ENCODE peak calls at places on chromosomes 6 and 20, in six cellular contexts. G is H1, D is K562, E is HepG2, U is GM12891, N is GM12878. V is an unnamed sample.

GRCh38 chr20:33020278-33021161 is 10.9 kb upstream of the BPIFB6 start:
- DNase-seq in G (no peak), D (no peak), E (no peak), U (no peak), N (no peak), V (no peak)

GRCh38 chr20:51495921-51496545 is 46.5 kb downstream of the NFATC2 start:
- DNase-seq in G (no peak), D (no peak), E (no peak), U (no peak), N (no peak), V (no peak)

GRCh38 chr6:150631982-150632642 is 32.4 kb downstream of the PLEKHG1 start:
- DNase-seq in G (no peak), D (no peak), E (no peak), U (no peak), N (no peak), V (no peak)

GRCh38 chr6:75621846-75622245 is 20.2 kb downstream of the SENP6 start:
- DNase-seq in G (no peak), D (no peak), E (no peak), U (no peak), N (no peak), V (no peak)

GRCh38 chr20:26163890-26164289 is 467.2 kb upstream of the ZNF337 start:
- DNase-seq in G (no peak), D (no peak), E (no peak), U (no peak), N (no peak), V (no peak)

GRCh38 chr6:65999288-65999791 is 292.3 kb upstream of the EYS start:
- DNase-seq in G (no peak), D (no peak), E (no peak), U (no peak), N (no peak), V (no peak)

GRCh38 chr6:120211955-120212792 is 862.6 kb upstream of the MAN1A1 start:
- DNase-seq in G (no peak), D (no peak), E (peak), U (no peak), N (no peak), V (no peak)

GRCh38 chr6:88339816-88340215 is 173.7 kb upstream of the CNR1 start:
- DNase-seq in G (no peak), D (no peak), E (no peak), U (no peak), N (no peak), V (no peak)

GRCh38 chr6:25418463-25419052 is 139.4 kb downstream of the CARMIL1 start:
- DNase-seq in G (no peak), D (no peak), E (no peak), U (no peak), N (no peak), V (no peak)

GRCh38 chr20:18794428-18794787 is 19.2 kb upstream of the SCP2D1 start:
- DNase-seq in G (no peak), D (no peak), E (no peak), U (no peak), N (no peak), V (no peak)

GRCh38 chr6:73665686-73666319 is 12.0 kb upstream of the SLC17A5 start:
- DNase-seq in G (no peak), D (no peak), E (no peak), U (no peak), N (no peak), V (no peak)
- TF ChIP-seq POLR2AphosphoS5 in G (no peak), D (no peak), E (no peak), U (no peak), N (no peak), V (no peak)

DNA sequence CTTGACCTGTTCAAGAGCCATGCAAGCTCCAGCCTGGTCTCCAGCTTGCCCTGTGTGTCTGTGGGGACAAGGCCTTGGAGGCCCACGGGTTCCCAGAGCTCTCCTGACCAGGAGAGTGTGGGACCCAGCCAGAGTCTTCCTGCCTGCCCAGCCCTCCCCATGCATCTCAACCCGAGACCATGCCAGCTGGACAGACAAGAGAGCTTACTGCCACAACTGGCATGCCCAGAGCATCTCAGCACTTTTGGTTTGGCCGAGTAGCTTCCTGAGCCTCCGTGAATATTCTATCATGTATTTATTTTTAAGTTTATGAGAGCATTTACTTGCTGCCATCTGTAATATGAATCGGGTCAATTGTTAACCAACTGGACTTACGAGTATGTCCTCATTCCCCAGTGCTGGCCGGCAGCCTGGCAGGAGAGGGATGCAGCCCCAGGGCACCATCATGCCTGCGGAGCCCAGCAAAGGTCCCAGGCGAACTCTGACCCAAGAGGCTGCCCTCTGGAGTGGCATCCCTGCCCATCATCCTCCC is 14.9 kb downstream of the IP6K3 start:
- DNase-seq in G (no peak), D (no peak), E (no peak), U (no peak), N (no peak), V (no peak)
- TF ChIP-seq POLR2A in G (no peak), D (no peak), E (no peak), U (no peak), N (no peak), V (no peak)

GRCh38 chr6:4320860-4321259 is 185.5 kb upstream of the ECI2 start:
- DNase-seq in G (no peak), D (no peak), E (no peak), U (no peak), N (no peak), V (no peak)

GRCh38 chr6:4323322-4323721 is 187.9 kb upstream of the ECI2 start:
- DNase-seq in G (no peak), D (no peak), E (no peak), U (no peak), N (no peak), V (no peak)

GRCh38 chr6:4322134-4322845 is 186.9 kb upstream of the ECI2 start:
- DNase-seq in G (no peak), D (no peak), E (no peak), U (no peak), N (no peak), V (no peak)

GRCh38 chr6:4319992-4320683 is 184.8 kb upstream of the ECI2 start:
- DNase-seq in G (no peak), D (no peak), E (no peak), U (no peak), N (no peak), V (no peak)

GRCh38 chr6:4322846-4323309 is 187.5 kb upstream of the ECI2 start:
- DNase-seq in G (no peak), D (no peak), E (no peak), U (no peak), N (no peak), V (no peak)
- TF ChIP-seq TAF1 in G (no peak), D (no peak), E (no peak), U (no peak), N (no peak), V (no peak)

GRCh38 chr20:31568773-31569162 is 36.3 kb upstream of the ID1 start:
- DNase-seq in G (peak), D (no peak), E (no peak), U (no peak), N (no peak), V (no peak)

GRCh38 chr20:31568041-31568731 is 36.9 kb upstream of the ID1 start:
- DNase-seq in G (no peak), D (no peak), E (no peak), U (no peak), N (no peak), V (no peak)

GRCh38 chr20:31570021-31570463 is 35.0 kb upstream of the ID1 start:
- DNase-seq in G (no peak), D (no peak), E (peak), U (no peak), N (no peak), V (no peak)

GRCh38 chr20:31570735-31571617 is 34.1 kb upstream of the ID1 start:
- DNase-seq in G (no peak), D (no peak), E (peak), U (no peak), N (no peak), V (no peak)

GRCh38 chr20:31569163-31570020 is 35.7 kb upstream of the ID1 start:
- DNase-seq in G (peak), D (peak), E (peak), U (no peak), N (no peak), V (no peak)
- TF ChIP-seq POLR2AphosphoS5 in G (peak), D (no peak), E (peak), U (no peak), N (no peak), V (no peak)

DNA sequence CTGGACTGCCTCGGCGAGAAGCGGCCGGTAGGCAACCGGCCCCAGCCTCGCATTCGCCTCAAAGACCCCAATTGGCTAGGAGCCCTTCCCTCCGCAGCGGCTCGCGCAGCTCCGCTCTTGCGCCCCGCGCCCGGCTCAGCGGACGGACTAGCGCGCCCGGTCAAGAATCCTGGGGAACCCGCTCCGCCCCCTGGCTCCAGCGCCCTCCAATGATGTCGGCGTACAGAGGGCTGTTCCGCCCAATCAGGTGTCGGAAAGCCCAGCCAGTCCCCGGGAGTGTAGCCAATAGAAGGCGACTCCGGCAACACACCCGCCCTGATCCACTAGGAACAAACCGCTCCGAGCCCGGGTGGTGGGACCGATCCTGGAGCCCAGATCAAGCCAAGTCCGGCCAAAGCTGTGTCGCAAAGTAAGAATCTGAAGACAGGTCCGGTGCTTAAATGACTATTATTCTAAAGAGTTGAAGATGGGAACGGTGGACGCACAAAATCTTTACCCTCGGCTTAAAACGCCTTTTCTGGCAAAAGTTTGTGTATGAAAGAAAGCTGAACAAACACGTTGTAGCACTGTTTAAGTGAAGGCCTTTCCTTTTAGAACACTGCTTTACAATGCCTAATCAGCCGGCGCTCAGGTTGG is 132.2 kb downstream of the OGFRL1 start:
- DNase-seq in G (peak), D (no peak), E (no peak), U (no peak), N (no peak), V (peak)
- TF ChIP-seq POLR2A in G (peak), D (no peak), E (no peak), U (no peak), N (no peak), V (no peak)